ENCODE peak calls at places on chromosomes 12 and 14, in seven cellular contexts. One of them, this sample, is unnamed.

GRCh38 chr12:131003676-131004075 is 50.0 kb downstream of the ADGRD1 start:
- DNase-seq in aorta: peak
- DNase-seq in H1: no peak
- DNase-seq in mucosa of gallbladder: no peak
- DNase-seq in NCI-H2171 treated with DMSO at 0.1 percent for 48 hours: no peak
- DNase-seq in CD8-positive, alpha-beta T cell: no peak
- DNase-seq in HEK293T: no peak
- DNase-seq in this sample: no peak

GRCh38 chr12:77122236-77122635 is 56.9 kb upstream of the E2F7 start:
- DNase-seq in mucosa of gallbladder: no peak
- DNase-seq in aorta: no peak
- DNase-seq in H1: no peak
- DNase-seq in CD8-positive, alpha-beta T cell: no peak
- DNase-seq in NCI-H2171 treated with DMSO at 0.1 percent for 48 hours: no peak
- DNase-seq in HEK293T: no peak
- DNase-seq in this sample: no peak

GRCh38 chr12:132379576-132379975 is 50.2 kb upstream of the GALNT9 start:
- DNase-seq in NCI-H2171 treated with DMSO at 0.1 percent for 48 hours: no peak
- DNase-seq in HEK293T: no peak
- DNase-seq in mucosa of gallbladder: no peak
- DNase-seq in aorta: no peak
- DNase-seq in H1: no peak
- DNase-seq in CD8-positive, alpha-beta T cell: no peak
- DNase-seq in this sample: no peak

GRCh38 chr12:87828384-87828973 is 200.7 kb downstream of the C12orf50 start:
- DNase-seq in aorta: no peak
- DNase-seq in HEK293T: no peak
- DNase-seq in mucosa of gallbladder: no peak
- DNase-seq in CD8-positive, alpha-beta T cell: no peak
- DNase-seq in NCI-H2171 treated with DMSO at 0.1 percent for 48 hours: no peak
- DNase-seq in H1: no peak
- DNase-seq in this sample: no peak

GRCh38 chr12:63098851-63099250 is 52.1 kb downstream of the AVPR1A start:
- DNase-seq in mucosa of gallbladder: no peak
- DNase-seq in HEK293T: peak
- DNase-seq in H1: no peak
- DNase-seq in CD8-positive, alpha-beta T cell: no peak
- DNase-seq in NCI-H2171 treated with DMSO at 0.1 percent for 48 hours: no peak
- DNase-seq in aorta: no peak
- DNase-seq in this sample: no peak

GRCh38 chr12:77087427-77087826 is 22.1 kb upstream of the E2F7 start:
- DNase-seq in HEK293T: no peak
- DNase-seq in aorta: no peak
- DNase-seq in H1: no peak
- DNase-seq in NCI-H2171 treated with DMSO at 0.1 percent for 48 hours: no peak
- DNase-seq in CD8-positive, alpha-beta T cell: no peak
- DNase-seq in mucosa of gallbladder: no peak
- DNase-seq in this sample: no peak

GRCh38 chr14:91892918-91893527 is 25.7 kb upstream of the TC2N start:
- DNase-seq in aorta: no peak
- DNase-seq in NCI-H2171 treated with DMSO at 0.1 percent for 48 hours: peak
- DNase-seq in H1: peak
- DNase-seq in CD8-positive, alpha-beta T cell: no peak
- DNase-seq in mucosa of gallbladder: no peak
- DNase-seq in HEK293T: peak
- DNase-seq in this sample: no peak

GRCh38 chr12:39440781-39441180 is 2.1 kb downstream of the KIF21A start:
- DNase-seq in mucosa of gallbladder: no peak
- DNase-seq in aorta: no peak
- DNase-seq in CD8-positive, alpha-beta T cell: no peak
- DNase-seq in HEK293T: no peak
- DNase-seq in H1: no peak
- DNase-seq in NCI-H2171 treated with DMSO at 0.1 percent for 48 hours: no peak
- DNase-seq in this sample: no peak

GRCh38 chr12:4603946-4604345 is 41.9 kb downstream of the DYRK4 start:
- DNase-seq in mucosa of gallbladder: no peak
- DNase-seq in NCI-H2171 treated with DMSO at 0.1 percent for 48 hours: no peak
- DNase-seq in HEK293T: no peak
- DNase-seq in aorta: no peak
- DNase-seq in H1: no peak
- DNase-seq in CD8-positive, alpha-beta T cell: no peak
- DNase-seq in this sample: no peak

GRCh38 chr14:31405106-31405505 is 15.2 kb downstream of the HEATR5A start:
- DNase-seq in mucosa of gallbladder: no peak
- DNase-seq in HEK293T: no peak
- DNase-seq in NCI-H2171 treated with DMSO at 0.1 percent for 48 hours: no peak
- DNase-seq in CD8-positive, alpha-beta T cell: no peak
- DNase-seq in H1: no peak
- DNase-seq in aorta: no peak
- DNase-seq in this sample: no peak

This sample was measured in GF-D8.